ENCODE peak calls at places on chromosomes 5 and 9, in nine cellular contexts. K, A, F, H, J, W, U, M and E are unnamed samples.

GRCh38 chr9:130193531-130194405 is 21.6 kb downstream of the NCS1 start:
- DNase-seq in K (no peak), A (no peak), F (no peak), H (no peak), J (no peak), W (no peak), U (peak; percentile 86), M (no peak), E (no peak)

GRCh38 chr9:134412298-134412711 is 86.0 kb downstream of the RXRA start:
- DNase-seq in K (peak; percentile 65), A (no peak), F (no peak), H (no peak), J (no peak), W (no peak), U (no peak), M (no peak), E (no peak)

GRCh38 chr5:171823269-171823668 is 37.7 kb downstream of the SMIM23 start:
- DNase-seq in K (no peak), A (no peak), F (no peak), H (no peak), J (no peak), W (no peak), U (no peak), M (peak; percentile 89), E (no peak)

GRCh38 chr9:17528859-17529258 is 50.0 kb upstream of the SH3GL2 start:
- DNase-seq in K (no peak), A (no peak), F (no peak), H (peak; percentile 6), J (no peak), W (no peak), U (no peak), M (no peak), E (no peak)

GRCh38 chr5:65326912-65327311 is 154.8 kb downstream of the ADAMTS6 start:
- DNase-seq in K (no peak), A (no peak), F (no peak), H (peak; percentile 42), J (no peak), W (no peak), U (no peak), M (no peak), E (no peak)

GRCh38 chr5:154516475-154516874 is 38.4 kb upstream of the HAND1 start:
- DNase-seq in K (no peak), A (no peak), F (no peak), H (no peak), J (no peak), W (no peak), U (no peak), M (no peak), E (no peak)

GRCh38 chr9:103661663-103662062 is 432.4 kb upstream of the SMC2 start:
- DNase-seq in K (no peak), A (no peak), F (no peak), H (no peak), J (no peak), W (no peak), U (no peak), M (no peak), E (peak; percentile 5)

GRCh38 chr5:88942967-88943291 is 59.9 kb upstream of the MEF2C start:
- DNase-seq in K (no peak), A (no peak), F (no peak), H (no peak), J (no peak), W (no peak), U (no peak), M (no peak), E (no peak)

GRCh38 chr9:110146371-110146770 is 61.6 kb downstream of the C9orf152 start:
- DNase-seq in K (no peak), A (no peak), F (no peak), H (no peak), J (no peak), W (no peak), U (no peak), M (no peak), E (no peak)

GRCh38 chr5:862367-863243 is 11.8 kb upstream of the ZDHHC11 start:
- DNase-seq in K (no peak), A (no peak), F (no peak), H (no peak), J (no peak), W (no peak), U (no peak), M (no peak), E (no peak)

GRCh38 chr9:70110194-70111041 is 66.8 kb downstream of the MAMDC2 start:
- DNase-seq in K (no peak), A (no peak), F (no peak), H (no peak), J (no peak), W (peak; percentile 52), U (no peak), M (no peak), E (no peak)

GRCh38 chr9:93673844-93674334 is 97.5 kb downstream of the PHF2 start:
- DNase-seq in K (peak; percentile 43), A (peak; percentile 31), F (no peak), H (no peak), J (peak; percentile 42), W (peak; percentile 6), U (no peak), M (peak; percentile 12), E (no peak)

GRCh38 chr9:35908484-35909125 is 685 bp upstream of the SPAAR start:
- DNase-seq in K (peak; percentile 56), A (no peak), F (no peak), H (no peak), J (no peak), W (no peak), U (no peak), M (no peak), E (no peak)

GRCh38 chr5:151041577-151042268 is 21.3 kb downstream of the GPX3 start:
- DNase-seq in K (peak; percentile 45), A (no peak), F (no peak), H (no peak), J (no peak), W (no peak), U (no peak), M (no peak), E (no peak)

DNA sequence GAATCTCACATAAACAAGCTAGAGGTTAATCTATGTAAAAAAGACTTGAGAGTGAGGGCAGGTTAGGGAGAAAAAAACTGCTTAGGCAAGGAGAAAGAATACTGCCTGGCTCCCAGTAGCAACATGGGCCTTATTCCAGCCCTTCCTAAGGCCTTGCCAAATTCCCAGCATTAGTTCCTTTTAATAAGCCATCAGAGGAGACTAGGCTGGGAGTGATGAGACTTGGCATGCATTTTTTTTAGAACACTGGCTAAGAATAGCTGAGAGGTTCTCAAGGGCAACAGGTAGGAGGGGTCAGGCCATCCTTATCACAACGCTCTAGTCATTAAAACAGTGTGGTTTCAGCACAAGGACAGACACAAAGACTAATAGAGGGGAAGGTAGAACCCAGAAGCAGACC is 20.9 kb upstream of the ZBTB43 start:
- DNase-seq in K (no peak), A (no peak), F (no peak), H (no peak), J (no peak), W (no peak), U (peak; percentile 26), M (no peak), E (no peak)
- H3K27ac ChIP-seq in K (peak overlapping the region; percentile 65), A (no peak overlapping the region), F (no peak overlapping the region), H (no peak overlapping the region), J (no peak overlapping the region), W (no peak overlapping the region), U (no peak overlapping the region), M (no peak overlapping the region), E (no peak overlapping the region)

GRCh38 chr5:74953961-74954720 is 88.0 kb upstream of the FAM169A start:
- DNase-seq in K (no peak), A (no peak), F (peak; percentile 34), H (no peak), J (no peak), W (no peak), U (peak; percentile 44), M (no peak), E (no peak)

GRCh38 chr5:74956278-74956677 is 90.1 kb upstream of the FAM169A start:
- DNase-seq in K (no peak), A (no peak), F (peak; percentile 93), H (no peak), J (no peak), W (no peak), U (no peak), M (no peak), E (peak; percentile 63)

GRCh38 chr5:74953601-74953960 is 87.4 kb upstream of the FAM169A start:
- DNase-seq in K (no peak), A (no peak), F (no peak), H (no peak), J (no peak), W (no peak), U (no peak), M (no peak), E (no peak)

GRCh38 chr5:74957029-74957781 is 91.0 kb upstream of the FAM169A start:
- DNase-seq in K (no peak), A (no peak), F (no peak), H (no peak), J (no peak), W (no peak), U (no peak), M (no peak), E (no peak)

DNA sequence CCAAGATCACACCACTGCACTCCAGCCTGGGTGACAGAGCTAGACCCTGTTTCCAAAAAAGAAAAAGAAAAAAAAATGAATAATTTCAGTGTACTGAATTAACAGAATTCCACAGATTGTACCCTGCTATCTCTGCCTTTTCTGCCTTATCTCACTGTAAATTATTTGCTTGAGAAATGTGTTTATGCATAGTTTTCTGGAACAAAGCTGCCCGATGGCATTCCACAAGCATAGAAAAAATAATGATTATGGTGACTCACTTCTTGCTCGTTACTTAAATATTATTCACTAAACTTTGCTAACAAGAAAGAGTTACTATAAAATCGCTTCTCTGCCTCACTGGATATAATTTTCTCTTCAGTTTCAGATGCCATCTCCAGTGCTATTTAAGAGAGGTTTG is 88.7 kb upstream of the FAM169A start:
- DNase-seq in K (no peak), A (no peak), F (peak; percentile 33), H (no peak), J (no peak), W (no peak), U (no peak), M (no peak), E (no peak)
- H3K27ac ChIP-seq in K (no peak overlapping the region), A (no peak overlapping the region), F (no peak overlapping the region), H (no peak overlapping the region), J (no peak overlapping the region), W (no peak overlapping the region), U (peak overlapping the region; percentile 29), M (no peak overlapping the region), E (peak overlapping the region; percentile 77)

GRCh38 chr5:110899566-110900412 is 161.0 kb downstream of the SLC25A46 start:
- DNase-seq in K (no peak), A (no peak), F (peak; percentile 69), H (no peak), J (no peak), W (no peak), U (no peak), M (no peak), E (no peak)
- H3K27ac ChIP-seq in K (no peak overlapping the region), A (no peak overlapping the region), F (no peak overlapping the region), H (no peak overlapping the region), J (no peak overlapping the region), W (no peak overlapping the region), U (no peak overlapping the region), M (no peak overlapping the region), E (peak overlapping the region; percentile 81)

DNA sequence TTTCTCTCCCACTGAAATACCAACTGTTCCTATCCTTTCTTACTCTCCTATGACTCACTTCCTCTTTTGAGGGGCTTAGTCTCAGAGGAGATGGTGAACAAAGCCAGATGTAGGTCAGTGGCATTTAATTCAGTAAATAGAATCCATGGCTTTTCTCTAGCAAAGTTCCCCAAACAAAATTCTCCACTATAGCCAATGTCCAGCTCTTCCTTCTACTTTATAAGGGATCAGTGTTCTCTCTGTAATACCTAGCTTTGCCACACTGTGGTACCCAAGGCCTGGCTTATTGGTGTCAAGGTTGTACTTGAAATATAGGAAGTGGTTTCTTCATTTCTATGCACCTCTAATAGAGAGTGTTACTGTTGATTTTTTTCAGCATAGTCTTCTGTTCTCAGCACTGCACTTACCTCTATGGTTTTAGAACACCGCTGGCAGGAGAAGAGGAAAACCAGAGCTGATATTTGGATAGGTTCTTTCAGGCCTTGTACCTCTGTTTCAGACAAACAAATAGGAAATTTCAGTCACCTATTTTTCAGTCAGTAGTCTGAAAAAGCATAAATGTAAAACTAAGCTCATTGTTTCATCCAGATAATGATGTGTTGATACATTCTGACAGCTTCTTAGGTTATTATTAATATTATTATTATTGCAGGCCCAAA is 40.6 kb upstream of the ITGA2 start:
- DNase-seq in K (no peak), A (no peak), F (peak; percentile 49), H (peak; percentile 82), J (peak; percentile 73), W (peak; percentile 66), U (peak; percentile 76), M (peak; percentile 74), E (peak; percentile 31)
- H3K27ac ChIP-seq in K (no peak overlapping the region), A (peak overlapping the region; percentile 1), F (peak overlapping the region; percentile 0), H (no peak overlapping the region), J (no peak overlapping the region), W (no peak overlapping the region), U (no peak overlapping the region), M (no peak overlapping the region), E (peak overlapping the region; percentile 64)